ENCODE peak calls at places on chromosomes 11 and 22, in seven cellular contexts. H is AG10803, Z is WERI-Rb-1, N is neural crest cell, K is fibroblast of mammary gland, X is GM20000, R is NB4. D is an unnamed sample.
A peak's percentile ranks its signal among the peaks of the same experiment; 100 is the strongest.

GRCh38 chr11:59214141-59214893 is 1.6 kb upstream of the MPEG1 start:
- DNase-seq in K (no peak), R (no peak), Z (no peak), X (no peak), H (no peak), N (no peak), D (no peak)

GRCh38 chr22:33326540-33327295 is 268.5 kb upstream of the SYN3 start:
- DNase-seq in K (no peak), N (no peak), X (no peak), H (peak; percentile 56), R (no peak), Z (no peak), D (no peak)

GRCh38 chr22:20243545-20244249 is 24.4 kb downstream of the RTN4R start:
- DNase-seq in R (peak; percentile 95), N (no peak), X (peak; percentile 64), K (peak; percentile 71), H (peak; percentile 65), Z (peak; percentile 82), D (peak; percentile 66)

GRCh38 chr11:12888525-12889158 is 120.5 kb upstream of the RASSF10 start:
- DNase-seq in X (peak; percentile 67), K (peak; percentile 93), Z (peak; percentile 87), R (peak; percentile 74), N (peak; percentile 84), H (peak; percentile 87), D (peak; percentile 70)

GRCh38 chr11:27296406-27296994 is 66.5 kb downstream of the CCDC34 start:
- DNase-seq in K (peak; percentile 75), N (no peak), X (peak; percentile 39), R (peak; percentile 61), H (peak; percentile 80), Z (no peak), D (peak; percentile 43)

GRCh38 chr22:39453765-39454378 is 2.9 kb upstream of the MGAT3 start:
- DNase-seq in H (no peak), N (no peak), R (peak; percentile 43), K (no peak), X (no peak), Z (no peak), D (no peak)

GRCh38 chr11:72519220-72519881 is 85.0 kb upstream of the CLPB start:
- DNase-seq in H (peak; percentile 29), R (peak; percentile 38), N (no peak), K (no peak), X (no peak), Z (peak; percentile 54), D (no peak)

GRCh38 chr11:35343033-35343598 is 76.2 kb downstream of the SLC1A2 start:
- DNase-seq in H (no peak), R (no peak), N (no peak), K (no peak), X (peak; percentile 8), Z (no peak), D (no peak)

GRCh38 chr11:104898685-104899013 is 389 bp upstream of the CASP12 start:
- DNase-seq in K (no peak), R (no peak), Z (no peak), N (no peak), X (no peak), H (no peak), D (no peak)

GRCh38 chr11:29844701-29845379 is 172.0 kb downstream of the KCNA4 start:
- DNase-seq in Z (no peak), K (no peak), X (no peak), N (no peak), H (no peak), R (no peak), D (no peak)
- TF ChIP-seq CTCF in Z (no peak), K (no peak), X (no peak), N (no peak), H (no peak), R (no peak), D (no peak)

GRCh38 chr22:35037089-35037488 is 28.9 kb upstream of the ISX start:
- DNase-seq in N (peak; percentile 9), Z (peak; percentile 33), R (peak; percentile 20), X (no peak), K (no peak), H (peak; percentile 14), D (no peak)
- TF ChIP-seq CTCF in N (peak; percentile 42), Z (peak; percentile 59), R (peak; percentile 54), X (no peak), K (no peak), H (peak; percentile 31), D (peak; percentile 32)

GRCh38 chr11:125211191-125211953 is 46.8 kb downstream of the PKNOX2 start:
- DNase-seq in N (no peak), X (no peak), Z (no peak), H (no peak), K (no peak), R (no peak), D (no peak)
- TF ChIP-seq CTCF in N (no peak), X (no peak), Z (no peak), H (no peak), K (no peak), R (no peak), D (no peak)

DNA sequence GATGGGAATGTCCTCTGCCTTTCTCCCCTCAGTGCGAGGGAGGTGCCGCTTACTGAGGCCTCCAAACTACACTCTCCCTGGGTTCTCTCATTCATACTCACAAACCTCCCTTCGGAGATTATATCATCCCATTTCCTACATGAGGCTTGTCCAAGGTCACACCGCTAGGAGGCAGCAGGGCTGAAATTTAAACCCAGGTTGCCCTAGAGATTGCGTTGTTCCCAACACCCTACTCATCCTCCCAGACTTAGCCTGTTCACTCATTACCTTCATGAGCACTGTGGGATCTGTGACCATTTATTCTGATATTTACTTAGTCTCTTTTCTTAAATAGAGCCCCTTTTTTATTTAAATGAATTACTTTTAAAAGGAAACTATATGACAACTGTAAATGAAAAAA is 31.1 kb downstream of the SDHAF2 start:
- DNase-seq in N (no peak), Z (no peak), H (no peak), R (no peak), X (no peak), K (peak; percentile 23), D (no peak)
- TF ChIP-seq CTCF in N (no peak), Z (peak; percentile 41), H (no peak), R (no peak), X (no peak), K (peak; percentile 38), D (no peak)

DNA sequence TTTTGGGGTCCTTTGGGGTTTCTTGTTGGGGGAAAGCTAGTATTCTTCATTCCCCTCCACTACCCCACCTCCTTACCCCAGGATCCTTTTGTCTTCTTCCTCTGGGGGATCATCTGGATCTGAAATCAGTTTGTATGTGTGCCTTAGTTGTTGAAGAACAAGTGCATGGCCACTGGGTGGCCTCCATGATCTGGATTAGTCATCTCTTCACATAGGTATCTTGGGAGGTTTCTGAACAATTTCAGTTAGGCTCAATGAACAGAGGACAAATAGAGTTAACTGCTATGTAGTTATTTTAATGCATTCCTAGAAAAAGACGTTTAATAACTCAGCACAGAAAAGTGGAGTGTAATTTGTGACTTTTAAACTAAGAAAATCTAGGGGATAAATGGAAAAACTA is 7.1 kb upstream of the VWA5A start:
- DNase-seq in Z (peak; percentile 55), X (peak; percentile 23), R (peak; percentile 32), N (no peak), H (no peak), K (peak; percentile 41), D (peak; percentile 15)
- TF ChIP-seq CTCF in Z (peak; percentile 54), X (peak; percentile 7), R (peak; percentile 9), N (peak; percentile 45), H (peak; percentile 25), K (peak; percentile 29), D (peak; percentile 40)